ENCODE peak calls at places on chromosome 5, in six cellular contexts. G, S, U, E, O and T are unnamed samples. For H3K9me3, the result is how much of the 10 kb centered on the place peaks cover.

GRCh38 chr5:19734706-19735240 is 253.2 kb downstream of the CDH18 start:
- DNase-seq in G (no peak), E (no peak), U (no peak), O (no peak), S (no peak), T (no peak)

GRCh38 chr5:131786900-131787692 is 9.7 kb downstream of the FNIP1 start:
- DNase-seq in O (no peak), E (no peak), U (no peak), S (no peak), G (no peak), T (no peak)

GRCh38 chr5:149956685-149957084 is 3.9 kb upstream of the SLC26A2 start:
- DNase-seq in U (no peak), G (no peak), E (no peak), O (no peak), S (no peak), T (no peak)

GRCh38 chr5:132057498-132058255 is 2.8 kb upstream of the IL3 start:
- DNase-seq in S (no peak), O (peak), U (no peak), E (no peak), G (no peak), T (no peak)

GRCh38 chr5:113807384-113808053 is 294.0 kb downstream of the YTHDC2 start:
- DNase-seq in U (peak), O (no peak), G (no peak), S (no peak), E (no peak), T (no peak)

GRCh38 chr5:21145376-21145775 is 1157.4 kb upstream of the CDH18 start:
- DNase-seq in E (no peak), G (no peak), S (no peak), U (no peak), O (no peak), T (no peak)

GRCh38 chr5:67095346-67095871 is 101.2 kb downstream of the CD180 start:
- DNase-seq in G (peak), E (peak), S (no peak), U (peak), O (peak), T (no peak)

GRCh38 chr5:30387974-30388632 is 805.4 kb upstream of the CDH6 start:
- DNase-seq in U (no peak), S (no peak), O (no peak), E (no peak), G (no peak), T (no peak)

GRCh38 chr5:103036601-103037000 is 83.3 kb downstream of the GIN1 start:
- DNase-seq in G (no peak), E (no peak), U (no peak), O (no peak), S (no peak), T (no peak)

GRCh38 chr5:148711843-148712454 is 57.6 kb upstream of the HTR4 start:
- DNase-seq in S (no peak), E (no peak), G (no peak), O (no peak), U (no peak), T (no peak)
- H3K9me3 ChIP-seq in S (under half), E (under half), G (under half), O (under half), U (under half), T (under half)

GRCh38 chr5:27318701-27319100 is 280.3 kb upstream of the CDH9 start:
- DNase-seq in E (no peak), G (no peak), U (peak), O (no peak), S (no peak), T (no peak)

GRCh38 chr5:27313549-27313948 is 275.2 kb upstream of the CDH9 start:
- DNase-seq in G (no peak), E (no peak), O (no peak), U (no peak), S (no peak), T (no peak)

GRCh38 chr5:27312291-27312690 is 273.9 kb upstream of the CDH9 start:
- DNase-seq in G (no peak), U (no peak), O (no peak), S (no peak), E (no peak), T (no peak)

GRCh38 chr5:27315541-27316282 is 277.3 kb upstream of the CDH9 start:
- DNase-seq in E (no peak), U (peak), S (no peak), G (no peak), O (no peak), T (no peak)

DNA sequence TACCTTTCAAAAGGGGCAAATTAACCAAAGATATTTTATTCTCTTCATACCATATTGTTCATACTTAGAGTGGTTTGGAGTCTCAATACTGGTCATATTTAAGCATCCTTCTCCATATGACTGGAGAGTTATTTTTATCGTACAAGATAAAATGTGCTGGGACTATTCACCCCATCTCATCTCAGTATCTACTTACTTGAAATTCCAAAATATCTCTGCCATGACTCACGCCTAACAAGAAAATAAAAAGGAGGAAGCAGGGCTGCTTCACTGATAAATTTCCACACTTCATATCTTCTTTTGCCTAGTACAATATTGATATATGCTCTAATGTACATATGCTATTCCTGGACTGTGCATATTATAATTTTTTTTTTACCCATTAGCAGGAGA is 277.9 kb upstream of the CDH9 start:
- DNase-seq in O (no peak), E (no peak), U (peak), G (no peak), S (no peak), T (no peak)
- H3K9me3 ChIP-seq in O (under half), E (under half), U (under half), G (under half), S (under half), T (under half)

GRCh38 chr5:179128041-179128365 is 67.8 kb downstream of the ZNF354C start:
- DNase-seq in U (no peak), O (peak), S (no peak), E (no peak), G (no peak), T (no peak)
- H3K9me3 ChIP-seq in U (under half), O (under half), S (under half), E (under half), G (under half), T (under half)

GRCh38 chr5:154442801-154443200 is 3.0 kb upstream of the SAP30L start:
- DNase-seq in G (no peak), E (no peak), S (no peak), O (no peak), U (no peak), T (no peak)
- H3K9me3 ChIP-seq in G (under half), E (under half), S (under half), O (under half), U (under half), T (under half)

GRCh38 chr5:152683205-152683604 is 278.1 kb upstream of the NMUR2 start:
- DNase-seq in S (no peak), O (no peak), U (no peak), E (no peak), G (no peak), T (no peak)
- H3K9me3 ChIP-seq in S (under half), O (under half), U (under half), E (under half), G (under half), T (under half)

GRCh38 chr5:1270426-1270825 is 24.4 kb downstream of the TERT start:
- DNase-seq in S (no peak), G (no peak), O (no peak), U (no peak), E (no peak), T (no peak)
- H3K9me3 ChIP-seq in S (under half), G (under half), O (under half), U (under half), E (under half), T (under half)

DNA sequence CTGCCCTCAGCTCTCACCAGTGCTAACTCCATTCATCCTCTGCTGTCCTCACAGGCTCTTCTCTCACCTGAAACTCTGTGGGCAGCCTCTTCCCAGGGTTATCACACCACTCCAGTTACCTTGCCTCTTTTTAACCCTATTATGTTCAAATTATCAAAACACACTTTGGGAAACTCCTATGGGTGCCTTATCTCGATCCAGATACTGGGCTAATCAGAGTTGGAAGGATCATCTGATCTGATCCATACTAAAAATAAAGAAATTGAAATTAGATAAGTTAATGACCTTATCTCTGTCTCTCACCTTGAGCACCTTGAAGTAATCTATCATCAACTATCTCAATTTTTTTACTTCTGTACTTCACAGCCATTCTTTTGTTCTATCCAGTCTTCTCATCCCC is 300.5 kb upstream of the ISL1 start:
- DNase-seq in U (no peak), O (no peak), S (no peak), G (no peak), E (no peak), T (no peak)
- H3K9me3 ChIP-seq in U (under half), O (under half), S (under half), G (under half), E (under half), T (under half)

DNA sequence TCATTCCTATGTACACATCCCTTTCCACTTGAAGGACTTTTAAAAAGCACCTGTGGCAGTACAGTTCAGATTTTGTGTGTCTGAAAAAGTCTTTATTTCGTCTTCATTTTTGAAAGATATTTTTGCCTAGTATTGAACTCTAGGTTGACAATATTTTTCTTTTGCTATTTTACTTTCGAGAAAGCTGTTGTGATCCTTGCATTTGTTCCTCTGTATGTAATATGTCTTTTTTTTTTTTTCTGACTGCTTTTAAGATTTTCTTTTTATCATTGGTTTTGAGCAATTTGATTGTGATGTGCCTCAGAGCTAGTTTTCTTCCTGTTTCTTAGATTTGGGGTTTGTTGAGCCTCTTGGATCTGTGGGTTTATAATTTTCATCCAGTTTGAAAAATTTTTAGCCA is 13.3 kb downstream of the LCP2 start:
- DNase-seq in O (no peak), U (no peak), G (no peak), E (no peak), S (no peak), T (no peak)
- H3K9me3 ChIP-seq in O (under half), U (under half), G (under half), E (under half), S (under half), T (under half)

DNA sequence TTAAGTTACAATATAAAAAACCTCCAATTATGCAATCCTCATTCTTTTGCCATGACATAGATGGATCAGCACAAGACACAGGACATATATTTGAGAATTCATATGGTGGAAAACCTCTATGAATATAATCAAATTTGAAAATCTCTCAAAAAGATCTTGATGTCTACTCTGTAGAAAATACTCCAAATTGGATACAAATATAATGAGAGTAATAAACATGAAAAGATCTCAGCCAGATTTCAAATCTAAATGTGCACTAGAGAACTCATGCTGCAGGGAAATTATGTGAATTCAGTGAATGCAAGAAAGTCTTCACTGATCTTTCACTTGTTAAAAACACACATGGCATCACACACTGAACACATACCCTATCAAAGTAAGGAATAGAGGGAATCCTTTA is 13.8 kb downstream of the PCDHB15 start:
- DNase-seq in G (no peak), S (no peak), E (no peak), U (no peak), O (no peak), T (no peak)
- H3K9me3 ChIP-seq in G (half or more), S (half or more), E (half or more), U (under half), O (half or more), T (under half)

DNA sequence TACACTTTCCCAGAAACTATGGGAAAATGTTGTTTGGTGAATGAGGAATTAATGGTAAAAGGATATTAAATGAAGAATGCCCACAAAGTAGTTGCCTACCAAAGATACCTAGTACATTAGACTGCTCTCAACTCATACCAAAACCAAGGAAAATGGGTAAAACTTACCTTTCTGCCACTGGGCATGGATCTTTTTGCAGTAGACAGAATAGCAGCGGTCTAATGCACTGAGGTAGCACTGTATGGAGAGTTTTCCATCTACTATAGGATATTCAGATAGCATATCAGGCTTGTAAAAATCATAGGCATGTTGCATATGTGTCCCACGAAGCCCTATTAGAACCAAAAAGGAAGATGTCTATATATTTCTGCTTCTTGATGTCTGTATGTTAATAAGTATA is 16.4 kb downstream of the HMGCS1 start:
- DNase-seq in E (no peak), S (no peak), O (no peak), G (no peak), U (no peak), T (no peak)
- H3K9me3 ChIP-seq in E (under half), S (under half), O (under half), G (under half), U (under half), T (under half)